ENCODE peak calls at places on chromosomes 7 and 10, in nine cellular contexts. X is mesendoderm, N is pancreas, R is H7, I is tibial artery, B is spleen, F is K562, P is trophoblast cell, W is aorta. O is an unnamed sample.

GRCh38 chr7:116863168-116863670 is 832 bp downstream of the CAPZA2 start:
- DNase-seq in B (peak; percentile 83), I (peak; percentile 67), X (peak; percentile 65), R (peak; percentile 62), N (peak; percentile 42), F (peak; percentile 54), W (no peak), P (peak; percentile 16), O (no peak)

GRCh38 chr7:25066253-25066652 is 58.8 kb downstream of the CYCS start:
- DNase-seq in B (no peak), R (no peak), F (no peak), N (no peak), P (no peak), W (no peak), I (no peak), X (no peak), O (no peak)

GRCh38 chr10:59079386-59080226 is 96.8 kb upstream of the PHYHIPL start:
- DNase-seq in N (no peak), B (no peak), W (no peak), I (no peak), X (no peak), F (no peak), P (peak; percentile 55), R (no peak), O (no peak)

GRCh38 chr7:155339474-155339873 is 41.8 kb downstream of the INSIG1 start:
- DNase-seq in I (no peak), N (no peak), F (no peak), P (no peak), W (no peak), B (peak; percentile 66), R (no peak), X (no peak), O (peak; percentile 40)

GRCh38 chr7:3835102-3835501 is 534.0 kb downstream of the SDK1 start:
- DNase-seq in R (no peak), B (no peak), F (no peak), P (no peak), X (no peak), W (no peak), N (no peak), I (no peak), O (no peak)

GRCh38 chr10:69338547-69339450 is 60.5 kb downstream of the HK1 start:
- DNase-seq in N (no peak), B (no peak), X (no peak), F (no peak), W (no peak), I (peak; percentile 80), R (no peak), P (no peak), O (no peak)

GRCh38 chr7:148142660-148143248 is 447.8 kb upstream of the C7orf33 start:
- DNase-seq in N (peak; percentile 43), I (no peak), R (peak; percentile 52), X (peak; percentile 69), B (no peak), F (peak; percentile 59), P (peak; percentile 57), W (no peak), O (no peak)

GRCh38 chr7:55223023-55223422 is 142.1 kb upstream of the LANCL2 start:
- DNase-seq in W (no peak), I (no peak), F (no peak), B (no peak), R (no peak), X (no peak), P (no peak), N (no peak), O (no peak)

GRCh38 chr10:76352300-76352699 is 920.9 kb downstream of the LRMDA start:
- DNase-seq in W (no peak), N (no peak), R (no peak), I (no peak), B (no peak), P (peak; percentile 49), X (no peak), F (peak; percentile 5), O (no peak)

GRCh38 chr7:101537935-101538595 is 91.0 kb downstream of the MYL10 start:
- DNase-seq in R (peak; percentile 78), X (no peak), P (no peak), W (no peak), I (no peak), B (no peak), N (no peak), F (no peak), O (no peak)

GRCh38 chr10:49593564-49593875 is 16.6 kb upstream of the SLC18A3 start:
- DNase-seq in R (no peak), I (no peak), F (no peak), N (no peak), W (no peak), B (no peak), P (no peak), X (no peak), O (no peak)

GRCh38 chr10:101215397-101216206 is 13.7 kb downstream of the LBX1 start:
- DNase-seq in R (no peak), W (no peak), P (no peak), N (no peak), X (no peak), I (no peak), F (no peak), B (no peak), O (no peak)

GRCh38 chr10:101216631-101217425 is 12.4 kb downstream of the LBX1 start:
- DNase-seq in I (no peak), W (no peak), R (peak; percentile 76), P (no peak), B (no peak), F (no peak), X (no peak), N (no peak), O (no peak)

GRCh38 chr10:101217450-101218281 is 11.6 kb downstream of the LBX1 start:
- DNase-seq in R (peak; percentile 92), B (no peak), W (peak; percentile 63), X (peak; percentile 94), F (peak; percentile 60), I (no peak), N (peak; percentile 58), P (peak; percentile 53), O (no peak)

GRCh38 chr10:101216207-101216607 is 13.1 kb downstream of the LBX1 start:
- DNase-seq in B (no peak), N (no peak), X (no peak), I (no peak), F (no peak), P (no peak), W (no peak), R (peak; percentile 72), O (no peak)

DNA sequence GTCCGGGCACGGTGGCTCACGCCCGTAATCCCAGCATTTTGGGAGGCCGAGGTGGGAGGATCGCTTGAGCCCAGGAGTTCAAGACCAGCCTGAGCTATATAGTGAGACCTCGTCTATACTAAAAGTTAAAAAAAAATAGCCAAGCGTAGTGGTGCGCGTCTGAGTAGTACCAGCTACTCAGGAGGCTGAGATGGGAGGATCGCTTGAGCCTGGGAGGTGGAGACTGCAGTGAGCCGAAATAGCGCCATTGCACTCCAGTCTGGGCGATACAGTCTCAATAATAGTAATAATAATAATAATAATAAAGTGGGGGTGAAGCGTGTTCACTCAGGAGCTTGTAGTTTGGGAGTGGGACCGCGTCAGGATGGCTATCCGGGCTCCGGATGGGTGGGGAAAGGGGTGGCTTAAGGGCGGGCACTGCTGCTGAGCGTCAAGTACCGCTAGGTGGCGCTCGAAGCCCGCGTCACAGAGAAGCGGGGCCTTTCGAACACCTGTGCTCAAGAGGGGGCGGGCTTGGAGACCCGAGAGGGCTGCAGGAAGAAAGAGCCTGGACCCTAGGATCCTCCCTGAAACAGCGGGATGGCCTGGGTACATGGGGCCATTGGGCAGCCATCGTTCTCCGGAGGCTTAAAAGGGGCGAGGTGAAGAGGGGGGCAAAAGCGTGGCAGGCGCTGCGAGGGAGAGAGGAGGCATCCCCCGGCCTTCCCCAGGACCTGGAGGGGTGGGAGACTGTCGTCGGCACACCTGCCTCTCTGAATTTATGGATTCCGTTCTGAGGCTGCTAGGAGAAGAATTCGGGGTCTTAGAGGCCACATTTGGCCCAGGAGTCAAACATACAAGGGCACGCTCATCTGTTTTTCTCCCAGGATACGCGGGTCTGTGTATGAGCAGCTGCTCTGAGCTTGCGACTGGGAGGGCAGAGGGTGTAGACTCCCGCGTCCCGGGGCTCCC is 14.5 kb downstream of the LBX1 start:
- DNase-seq in F (peak; percentile 73), R (peak; percentile 92), X (peak; percentile 86), W (peak; percentile 68), I (no peak), P (peak; percentile 83), B (peak; percentile 88), N (peak; percentile 59), O (no peak)
- H3K27me3 ChIP-seq in F (peaks cover 12% of the 10 kb centered on the region), R (peaks cover 77% of the 10 kb centered on the region), X (peaks cover 46% of the 10 kb centered on the region), W (no peaks in the 10 kb centered on the region), I (peaks cover 99% of the 10 kb centered on the region), P (peaks cover 60% of the 10 kb centered on the region), B (peaks cover 98% of the 10 kb centered on the region), N (peaks cover 2% of the 10 kb centered on the region), O (peaks cover 55% of the 10 kb centered on the region)

GRCh38 chr7:1940402-1940786 is 270.3 kb downstream of the ELFN1 start:
- DNase-seq in R (no peak), B (peak; percentile 97), W (peak; percentile 91), F (peak; percentile 33), I (no peak), P (peak; percentile 34), X (no peak), N (peak; percentile 61), O (peak; percentile 78)
- H3K4me3 ChIP-seq in R (no peak overlapping the region), B (peak overlapping the region; percentile 21), W (no peak overlapping the region), F (no peak overlapping the region), I (no peak overlapping the region), P (no peak overlapping the region), X (no peak overlapping the region), N (no peak overlapping the region), O (no peak overlapping the region)

GRCh38 chr10:89185658-89186057 is 21.5 kb downstream of the CH25H start:
- DNase-seq in R (no peak), I (no peak), W (no peak), X (no peak), F (no peak), N (no peak), B (no peak), P (no peak), O (no peak)

GRCh38 chr10:89184638-89185037 is 22.5 kb downstream of the CH25H start:
- DNase-seq in W (no peak), I (no peak), B (no peak), N (no peak), R (no peak), F (no peak), P (no peak), X (no peak), O (no peak)

GRCh38 chr10:89183571-89183970 is 23.5 kb downstream of the CH25H start:
- DNase-seq in R (no peak), F (no peak), W (no peak), P (no peak), B (no peak), X (no peak), I (no peak), N (no peak), O (no peak)

GRCh38 chr10:89182894-89183293 is 24.2 kb downstream of the CH25H start:
- DNase-seq in R (no peak), B (no peak), X (no peak), P (no peak), F (no peak), W (no peak), I (no peak), N (no peak), O (no peak)
- H3K27me3 ChIP-seq in R (no peaks in the 10 kb centered on the region), B (no peaks in the 10 kb centered on the region), X (no peaks in the 10 kb centered on the region), P (no peaks in the 10 kb centered on the region), F (no peaks in the 10 kb centered on the region), W (no peaks in the 10 kb centered on the region), I (no peaks in the 10 kb centered on the region), N (no peaks in the 10 kb centered on the region), O (no peaks in the 10 kb centered on the region)

DNA sequence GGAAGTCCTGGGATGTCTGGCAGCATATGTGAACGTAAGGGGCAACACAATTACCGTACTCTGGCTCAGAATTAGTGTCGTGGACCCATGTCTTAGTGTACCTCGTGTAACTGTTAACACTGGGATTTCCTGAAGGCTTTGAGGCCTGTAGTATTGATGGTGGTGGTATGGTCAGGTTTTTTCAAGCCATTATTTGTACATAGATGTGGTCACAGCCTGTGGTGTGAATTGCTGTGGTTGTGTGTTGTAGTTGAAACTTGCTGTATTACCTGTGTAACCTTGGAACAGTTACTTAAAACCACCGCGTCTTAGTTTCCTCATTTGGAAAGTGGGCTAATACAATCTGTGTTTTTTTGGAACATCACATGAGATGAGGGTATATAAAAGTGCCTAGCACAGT is 5.3 kb downstream of the EXOC4 start:
- DNase-seq in B (no peak), P (no peak), X (no peak), W (no peak), F (no peak), R (no peak), N (no peak), I (no peak), O (no peak)
- H3K4me3 ChIP-seq in B (no peak overlapping the region), P (no peak overlapping the region), X (no peak overlapping the region), W (no peak overlapping the region), F (no peak overlapping the region), R (no peak overlapping the region), N (no peak overlapping the region), I (no peak overlapping the region), O (no peak overlapping the region)

O was measured in sigmoid colon.